ENCODE peak calls at places on chromosome 19, in ten cellular contexts. W, S, C, H, L, X, M, I, Z and R are unnamed samples.

GRCh38 chr19:15253076-15253475 is 20.8 kb upstream of the EPHX3 start:
- DNase-seq in H (no peak), C (no peak), X (no peak), I (no peak), S (no peak), W (no peak), M (no peak), Z (no peak), L (no peak), R (no peak)

GRCh38 chr19:41821003-41821735 is 23.3 kb downstream of the LYPD4 start:
- DNase-seq in W (peak), M (no peak), Z (no peak), I (no peak), L (no peak), C (peak), S (peak), H (no peak), X (no peak), R (peak)

GRCh38 chr19:28554321-28555091 is 658.4 kb downstream of the UQCRFS1 start:
- DNase-seq in M (no peak), W (no peak), X (no peak), C (no peak), H (no peak), I (no peak), Z (no peak), L (no peak), S (no peak), R (no peak)

GRCh38 chr19:44987148-44987675 is 14.1 kb upstream of the RELB start:
- DNase-seq in Z (no peak), L (no peak), H (no peak), C (no peak), I (no peak), W (no peak), M (no peak), X (no peak), S (no peak), R (no peak)

GRCh38 chr19:3479177-3479818 is 1.0 kb downstream of the SMIM24 start:
- DNase-seq in M (no peak), C (peak), Z (no peak), H (no peak), W (peak), I (no peak), X (no peak), L (no peak), S (peak), R (no peak)

GRCh38 chr19:31821346-31821745 is 472.1 kb upstream of the TSHZ3 start:
- DNase-seq in M (no peak), X (no peak), C (no peak), H (no peak), Z (no peak), W (no peak), I (no peak), S (no peak), L (no peak), R (no peak)

GRCh38 chr19:49106648-49107135 is 7.5 kb upstream of the LIN7B start:
- DNase-seq in X (no peak), Z (no peak), W (peak), C (no peak), S (peak), H (peak), I (peak), L (no peak), M (no peak), R (no peak)

GRCh38 chr19:54889566-54889965 is 15.5 kb downstream of the FCAR start:
- DNase-seq in M (no peak), W (no peak), I (no peak), S (no peak), C (no peak), L (no peak), X (peak), Z (no peak), H (no peak), R (no peak)

GRCh38 chr19:6693681-6694080 is 23.7 kb upstream of the TNFSF14 start:
- DNase-seq in L (no peak), I (no peak), X (no peak), H (no peak), Z (peak), S (no peak), C (no peak), M (no peak), W (no peak), R (peak)

GRCh38 chr19:31416548-31416947 is 67.3 kb upstream of the TSHZ3 start:
- DNase-seq in W (no peak), Z (no peak), L (no peak), M (no peak), H (no peak), I (no peak), S (no peak), C (no peak), X (no peak), R (no peak)

GRCh38 chr19:43763473-43763939 is 8.7 kb upstream of the SMG9 start:
- DNase-seq in M (peak), L (no peak), W (no peak), I (no peak), Z (no peak), H (no peak), C (no peak), S (no peak), X (no peak), R (no peak)

GRCh38 chr19:48695743-48696352 is at the start of gene FUT2:
- DNase-seq in W (peak), I (peak), H (no peak), M (no peak), Z (peak), C (no peak), S (no peak), X (no peak), L (no peak), R (no peak)

GRCh38 chr19:42291437-42291815 is 10.5 kb upstream of the PRR19 start:
- DNase-seq in I (no peak), L (no peak), Z (no peak), S (no peak), W (peak), C (no peak), X (no peak), M (no peak), H (no peak), R (no peak)

GRCh38 chr19:56476671-56477428 is at the start of gene ZNF667:
- DNase-seq in C (no peak), Z (peak), X (no peak), W (no peak), M (peak), S (no peak), I (peak), L (no peak), H (peak), R (no peak)

GRCh38 chr19:2613507-2614295 is 88.8 kb downstream of the GNG7 start:
- DNase-seq in S (peak), C (no peak), M (no peak), L (peak), I (peak), Z (no peak), X (no peak), H (peak), W (peak), R (peak)

GRCh38 chr19:46729696-46730095 is 12.8 kb upstream of the PRKD2 start:
- DNase-seq in Z (no peak), X (no peak), S (no peak), M (no peak), H (no peak), I (no peak), W (no peak), C (no peak), L (no peak), R (no peak)

GRCh38 chr19:29263305-29264080 is 50.5 kb upstream of the UQCRFS1 start:
- DNase-seq in X (no peak), W (peak), S (peak), C (peak), H (no peak), L (no peak), Z (no peak), I (peak), M (no peak), R (no peak)

GRCh38 chr19:5338661-5339469 is 1.7 kb downstream of the PTPRS start:
- DNase-seq in I (no peak), W (no peak), H (no peak), C (no peak), Z (no peak), M (no peak), S (peak), X (no peak), L (no peak), R (no peak)

GRCh38 chr19:18775586-18776287 is 15.4 kb downstream of the COMP start:
- DNase-seq in L (no peak), X (no peak), Z (no peak), M (no peak), S (no peak), C (peak), I (no peak), W (no peak), H (no peak), R (no peak)

DNA sequence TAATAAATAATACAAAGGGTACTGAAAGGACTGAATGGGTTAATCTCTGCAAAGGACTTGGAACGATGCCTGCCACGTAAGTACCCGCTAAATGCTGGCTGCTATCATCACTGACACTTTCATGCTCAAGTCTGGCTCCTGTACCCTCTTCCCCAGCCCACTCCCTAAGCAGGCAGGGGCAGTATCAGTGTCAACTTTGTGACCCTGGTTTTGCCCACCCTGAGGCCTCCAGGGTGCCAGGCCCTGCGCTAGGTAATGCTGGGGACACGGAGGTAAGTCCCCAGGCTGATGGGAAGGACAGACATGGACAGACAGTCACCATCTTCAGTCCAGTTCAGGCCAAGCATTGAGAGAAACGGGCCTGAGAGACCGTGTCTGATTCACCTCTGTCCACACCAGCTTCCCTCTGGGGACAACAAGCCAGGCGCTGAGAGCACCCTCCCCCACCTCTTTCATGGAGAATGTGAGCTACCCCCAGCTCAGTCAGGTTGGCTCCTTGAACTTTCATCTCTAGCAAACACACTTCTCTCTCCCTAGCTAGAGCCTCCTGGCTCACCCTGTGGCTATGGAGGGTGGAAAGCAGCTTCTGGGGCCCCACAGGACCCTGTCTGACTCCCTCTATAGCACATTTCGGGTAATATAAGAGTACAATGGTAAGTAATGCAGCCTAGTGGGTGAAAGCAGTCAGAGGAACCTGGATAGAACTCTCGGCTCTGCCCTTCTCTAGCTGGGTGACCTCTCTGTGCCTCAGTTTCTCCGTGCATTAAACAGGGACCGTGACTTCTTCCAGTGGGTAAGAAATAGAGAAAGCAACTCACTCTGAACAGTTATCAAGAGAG is 758 bp downstream of the ETFB start:
- DNase-seq in S (no peak), C (no peak), I (no peak), L (peak), Z (no peak), X (no peak), W (peak), H (peak), M (peak), R (no peak)
- TF ChIP-seq CTCF in S (no peak), C (no peak), I (no peak), L (no peak), Z (no peak), X (no peak), W (no peak), H (no peak), M (no peak), R (peak)

DNA sequence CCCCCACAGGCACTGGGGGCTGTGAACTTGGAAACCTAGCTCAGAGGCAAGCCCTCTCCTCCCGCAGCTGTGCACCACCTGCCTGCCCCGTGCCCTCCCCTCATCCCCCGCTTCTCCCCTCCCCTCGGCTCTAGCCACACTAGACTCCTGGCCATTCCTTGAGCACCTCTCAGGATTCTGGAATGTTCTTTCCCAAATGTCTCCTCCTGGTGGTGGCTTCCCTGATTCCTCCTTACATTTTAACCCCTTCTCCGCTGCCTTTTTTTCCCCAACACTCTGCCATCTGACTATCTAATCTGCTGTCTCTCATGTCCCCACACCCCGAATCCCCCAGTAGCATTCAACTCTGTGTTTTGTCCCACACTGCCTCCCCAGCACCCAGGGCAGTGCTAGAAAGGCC is 6.7 kb downstream of the NANOS3 start:
- DNase-seq in I (no peak), M (no peak), S (no peak), X (no peak), C (no peak), W (no peak), Z (no peak), H (no peak), L (no peak), R (no peak)
- TF ChIP-seq CTCF in I (no peak), M (no peak), S (no peak), X (peak), C (no peak), W (no peak), Z (no peak), H (no peak), L (no peak), R (peak)

GRCh38 chr19:38556521-38557174 is 61.1 kb downstream of the MAP4K1 start:
- DNase-seq in M (no peak), H (no peak), L (no peak), W (no peak), I (no peak), C (no peak), X (no peak), Z (no peak), S (no peak), R (no peak)
- TF ChIP-seq CTCF in M (no peak), H (no peak), L (no peak), W (no peak), I (no peak), C (no peak), X (peak), Z (no peak), S (no peak), R (peak)

GRCh38 chr19:1278713-1279112 is 3.4 kb downstream of the FAM174C start:
- DNase-seq in M (no peak), H (no peak), Z (no peak), X (no peak), L (no peak), S (no peak), I (no peak), C (no peak), W (no peak), R (no peak)
- TF ChIP-seq CTCF in M (no peak), H (no peak), Z (no peak), X (no peak), L (no peak), S (no peak), I (no peak), C (no peak), W (no peak), R (no peak)

DNA sequence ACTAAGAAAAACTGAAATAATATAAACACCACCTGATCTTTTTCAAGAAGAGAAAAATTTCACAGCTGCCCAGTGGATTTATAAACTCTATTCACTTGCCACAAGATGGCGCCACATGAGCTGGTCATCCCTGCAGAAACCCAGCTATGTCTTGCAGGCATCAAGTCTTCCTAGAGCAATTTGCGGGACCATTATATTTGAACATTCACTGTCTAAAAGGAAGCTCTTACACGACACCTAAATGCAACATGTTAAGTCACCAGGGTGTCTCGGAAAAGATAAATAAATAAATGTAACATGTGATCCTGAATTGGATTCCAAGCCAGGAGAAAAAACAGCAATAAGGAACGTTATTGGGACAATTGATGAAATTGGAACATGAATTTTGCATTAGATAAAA is 20.3 kb upstream of the AKT2 start:
- DNase-seq in H (peak), W (peak), X (peak), I (peak), Z (no peak), M (peak), C (peak), S (peak), L (peak), R (no peak)
- TF ChIP-seq CTCF in H (no peak), W (peak), X (peak), I (peak), Z (peak), M (peak), C (peak), S (peak), L (peak), R (peak)

DNA sequence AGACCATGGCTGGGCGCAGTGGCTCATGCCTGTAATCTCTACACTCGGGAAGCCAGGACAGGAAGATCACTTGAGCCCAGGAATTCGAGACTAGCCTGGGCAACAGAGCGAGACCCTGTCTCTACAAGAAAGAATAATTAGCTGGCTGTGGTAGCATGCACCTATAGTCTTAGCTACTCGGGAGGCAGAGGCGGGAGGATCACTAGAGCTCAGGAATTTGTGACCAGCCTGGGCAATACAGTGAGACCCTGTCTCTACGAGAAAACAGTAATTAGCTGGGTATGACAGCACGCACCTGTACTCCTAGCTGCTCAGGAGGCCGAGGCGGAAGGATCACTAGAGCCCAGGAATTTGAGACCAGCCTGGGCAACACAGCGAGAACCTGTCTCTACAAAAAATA is 7.4 kb downstream of the DNMT1 start:
- DNase-seq in M (no peak), L (no peak), X (no peak), S (no peak), W (no peak), C (no peak), Z (no peak), H (no peak), I (no peak), R (no peak)
- TF ChIP-seq CTCF in M (no peak), L (no peak), X (no peak), S (no peak), W (no peak), C (no peak), Z (no peak), H (no peak), I (no peak), R (no peak)

GRCh38 chr19:1383311-1384084 is at the start of gene NDUFS7:
- DNase-seq in W (peak), I (peak), X (peak), H (peak), M (peak), C (peak), S (peak), L (peak), Z (peak), R (no peak)
- TF ChIP-seq CTCF in W (no peak), I (no peak), X (peak), H (no peak), M (no peak), C (no peak), S (no peak), L (peak), Z (no peak), R (peak)

GRCh38 chr19:40502647-40503046 is 35.8 kb downstream of the SPTBN4 start:
- DNase-seq in S (no peak), X (no peak), Z (no peak), L (no peak), W (peak), M (no peak), I (no peak), H (no peak), C (no peak), R (no peak)
- TF ChIP-seq CTCF in S (no peak), X (peak), Z (no peak), L (no peak), W (no peak), M (no peak), I (no peak), H (no peak), C (no peak), R (no peak)

GRCh38 chr19:39448271-39448670 is 2.9 kb downstream of the SUPT5H start:
- DNase-seq in S (no peak), Z (peak), M (no peak), L (no peak), H (no peak), I (no peak), X (no peak), C (no peak), W (no peak), R (no peak)
- TF ChIP-seq CTCF in S (no peak), Z (no peak), M (no peak), L (no peak), H (no peak), I (no peak), X (no peak), C (no peak), W (no peak), R (no peak)